ENCODE peak calls at places on chromosomes 1 and 21, in ten cellular contexts. V, X, H, O, W, Q, C, I, D and J are unnamed samples.

GRCh38 chr1:101506541-101507164 is 269.8 kb downstream of the S1PR1 start:
- DNase-seq in V (peak; percentile 48), X (peak; percentile 23), H (peak; percentile 22), O (no peak), W (peak; percentile 6), Q (peak; percentile 60), C (peak; percentile 61), I (no peak), D (peak; percentile 36), J (peak; percentile 45)

GRCh38 chr1:155051342-155051776 is 243 bp downstream of the ADAM15 start:
- DNase-seq in V (no peak), X (no peak), H (no peak), O (no peak), W (no peak), Q (no peak), C (no peak), I (no peak), D (no peak), J (peak; percentile 17)

GRCh38 chr1:17212487-17213121 is 7.7 kb downstream of the PADI1 start:
- DNase-seq in V (peak; percentile 60), X (peak; percentile 81), H (no peak), O (peak; percentile 58), W (peak; percentile 82), Q (no peak), C (peak; percentile 73), I (no peak), D (peak; percentile 40), J (no peak)

GRCh38 chr1:20399196-20399595 is 86.8 kb downstream of the CAMK2N1 start:
- DNase-seq in V (no peak), X (no peak), H (no peak), O (no peak), W (no peak), Q (no peak), C (no peak), I (no peak), D (no peak), J (no peak)

GRCh38 chr1:20711285-20712209 is 6.3 kb downstream of the KIF17 start:
- DNase-seq in V (no peak), X (no peak), H (no peak), O (no peak), W (no peak), Q (no peak), C (no peak), I (peak; percentile 46), D (no peak), J (no peak)

GRCh38 chr21:33042812-33043211 is 17.1 kb downstream of the OLIG2 start:
- DNase-seq in V (peak; percentile 90), X (peak; percentile 96), H (peak; percentile 52), O (no peak), W (peak; percentile 76), Q (no peak), C (peak; percentile 95), I (no peak), D (no peak), J (peak; percentile 82)

GRCh38 chr1:115067460-115067859 is 21.8 kb downstream of the TSPAN2 start:
- DNase-seq in V (peak; percentile 92), X (peak; percentile 66), H (no peak), O (no peak), W (peak; percentile 18), Q (no peak), C (no peak), I (no peak), D (no peak), J (no peak)

GRCh38 chr1:229079196-229079595 is 191.7 kb upstream of the RAB4A start:
- DNase-seq in V (no peak), X (no peak), H (no peak), O (no peak), W (no peak), Q (no peak), C (no peak), I (no peak), D (no peak), J (no peak)

GRCh38 chr21:35395728-35396127 is 346.6 kb upstream of the RUNX1 start:
- DNase-seq in V (peak; percentile 83), X (peak; percentile 83), H (no peak), O (no peak), W (peak; percentile 45), Q (no peak), C (peak; percentile 68), I (no peak), D (no peak), J (peak; percentile 58)

GRCh38 chr1:22846453-22846852 is 126.2 kb downstream of the LACTBL1 start:
- DNase-seq in V (no peak), X (no peak), H (no peak), O (no peak), W (no peak), Q (no peak), C (no peak), I (no peak), D (no peak), J (no peak)

GRCh38 chr1:198214924-198215323 is 58.1 kb downstream of the NEK7 start:
- DNase-seq in V (no peak), X (no peak), H (no peak), O (no peak), W (no peak), Q (no peak), C (no peak), I (no peak), D (no peak), J (no peak)

GRCh38 chr1:238710697-238711096 is 675.7 kb upstream of the CHRM3 start:
- DNase-seq in V (peak; percentile 4), X (no peak), H (no peak), O (no peak), W (no peak), Q (no peak), C (peak; percentile 46), I (no peak), D (no peak), J (no peak)

GRCh38 chr21:30199989-30200388 is 15.9 kb downstream of the CLDN8 start:
- DNase-seq in V (no peak), X (no peak), H (no peak), O (no peak), W (no peak), Q (no peak), C (no peak), I (no peak), D (no peak), J (no peak)

GRCh38 chr1:4932666-4933065 is 278.3 kb downstream of the AJAP1 start:
- DNase-seq in V (no peak), X (no peak), H (no peak), O (no peak), W (no peak), Q (no peak), C (no peak), I (no peak), D (no peak), J (no peak)

GRCh38 chr21:45528981-45529784 is 13.1 kb downstream of the SLC19A1 start:
- DNase-seq in V (no peak), X (no peak), H (no peak), O (no peak), W (no peak), Q (no peak), C (no peak), I (no peak), D (no peak), J (no peak)

GRCh38 chr1:207286747-207287528 is 34.5 kb upstream of the CD55 start:
- DNase-seq in V (peak; percentile 20), X (no peak), H (no peak), O (no peak), W (no peak), Q (no peak), C (no peak), I (no peak), D (no peak), J (no peak)

GRCh38 chr21:42703173-42703908 is 49.9 kb downstream of the PDE9A start:
- DNase-seq in V (no peak), X (no peak), H (no peak), O (no peak), W (no peak), Q (no peak), C (no peak), I (no peak), D (no peak), J (no peak)

GRCh38 chr1:33004628-33005027 is 32.1 kb downstream of the AK2 start:
- DNase-seq in V (peak; percentile 37), X (peak; percentile 78), H (no peak), O (no peak), W (no peak), Q (no peak), C (peak; percentile 83), I (no peak), D (no peak), J (peak; percentile 84)

GRCh38 chr1:182875889-182876288 is 36.7 kb downstream of the DHX9 start:
- DNase-seq in V (no peak), X (no peak), H (no peak), O (no peak), W (no peak), Q (no peak), C (no peak), I (no peak), D (no peak), J (no peak)

GRCh38 chr1:11152755-11153154 is 36.4 kb upstream of the ANGPTL7 start:
- DNase-seq in V (no peak), X (no peak), H (no peak), O (no peak), W (no peak), Q (no peak), C (no peak), I (no peak), D (no peak), J (no peak)

GRCh38 chr1:191498825-191499224 is 659.4 kb upstream of the RGS18 start:
- DNase-seq in V (no peak), X (no peak), H (no peak), O (no peak), W (no peak), Q (peak; percentile 3), C (no peak), I (no peak), D (no peak), J (no peak)

GRCh38 chr1:114505148-114505561 is 5.8 kb downstream of the TRIM33 start:
- DNase-seq in V (no peak), X (no peak), H (no peak), O (no peak), W (no peak), Q (no peak), C (no peak), I (no peak), D (no peak), J (no peak)

GRCh38 chr1:184634296-184634695 is 120.4 kb downstream of the EDEM3 start:
- DNase-seq in V (no peak), X (no peak), H (no peak), O (no peak), W (no peak), Q (no peak), C (no peak), I (no peak), D (no peak), J (no peak)

GRCh38 chr1:47710075-47711071 is 272.5 kb downstream of the FOXD2 start:
- DNase-seq in V (peak; percentile 26), X (peak; percentile 25), H (no peak), O (peak; percentile 3), W (peak; percentile 71), Q (peak; percentile 62), C (peak; percentile 59), I (peak; percentile 25), D (peak; percentile 37), J (no peak)

GRCh38 chr21:16304189-16304588 is 574.4 kb downstream of the USP25 start:
- DNase-seq in V (no peak), X (no peak), H (no peak), O (no peak), W (no peak), Q (no peak), C (no peak), I (no peak), D (no peak), J (no peak)

GRCh38 chr1:223123238-223123976 is 19.6 kb downstream of the TLR5 start:
- DNase-seq in V (peak; percentile 66), X (peak; percentile 47), H (no peak), O (peak; percentile 22), W (peak; percentile 70), Q (peak; percentile 65), C (peak; percentile 80), I (peak; percentile 13), D (peak; percentile 62), J (peak; percentile 69)

GRCh38 chr21:41316200-41316599 is 401 bp upstream of the FAM3B start:
- DNase-seq in V (no peak), X (no peak), H (no peak), O (no peak), W (no peak), Q (no peak), C (no peak), I (no peak), D (no peak), J (no peak)